ENCODE peak calls at places on chromosomes 13 and 19, in four cellular contexts. R is mucosa of descending colon, W is omental fat pad, F is breast epithelium. Q is an unnamed sample.

GRCh38 chr13:39468306-39468705 is 134.7 kb downstream of the LHFPL6 start:
- DNase-seq in W (no peak), F (no peak), R (no peak), Q (no peak)

GRCh38 chr13:40776681-40777165 is 5.7 kb upstream of the MRPS31 start:
- DNase-seq in F (no peak), W (no peak), R (no peak), Q (peak)

GRCh38 chr19:49861127-49861526 is 6.2 kb downstream of the PNKP start:
- DNase-seq in R (peak), F (no peak), W (no peak), Q (no peak)

GRCh38 chr13:41130356-41130755 is 2.2 kb downstream of the KBTBD6 start:
- DNase-seq in W (no peak), F (no peak), R (no peak), Q (no peak)

GRCh38 chr13:97640236-97640635 is 206.3 kb downstream of the RAP2A start:
- DNase-seq in W (no peak), F (no peak), R (no peak), Q (no peak)

GRCh38 chr19:28966737-28967401 is 246.1 kb downstream of the UQCRFS1 start:
- DNase-seq in W (no peak), R (no peak), F (no peak), Q (no peak)

GRCh38 chr19:18710986-18711751 is 27.7 kb downstream of the CRTC1 start:
- DNase-seq in R (no peak), F (no peak), W (no peak), Q (no peak)

GRCh38 chr13:111952814-111953213 is 114.1 kb upstream of the SOX1 start:
- DNase-seq in F (no peak), R (no peak), W (no peak), Q (no peak)

GRCh38 chr19:30249911-30250310 is 122.3 kb upstream of the ZNF536 start:
- DNase-seq in W (no peak), F (no peak), R (no peak), Q (no peak)

GRCh38 chr19:11927227-11927626 is 2.3 kb downstream of the ZNF700 start:
- DNase-seq in W (no peak), R (no peak), F (no peak), Q (no peak)

GRCh38 chr19:46350758-46351159 is 3.9 kb downstream of the PPP5C start:
- DNase-seq in W (no peak), R (no peak), F (no peak), Q (peak)

GRCh38 chr19:2334986-2335846 is 6.7 kb downstream of the SPPL2B start:
- DNase-seq in W (no peak), F (no peak), R (no peak), Q (no peak)

GRCh38 chr13:21048901-21049655 is 12.3 kb downstream of the LATS2 start:
- DNase-seq in W (no peak), F (no peak), R (no peak), Q (no peak)

GRCh38 chr13:113838711-113839201 is 25.1 kb downstream of the GAS6 start:
- DNase-seq in W (no peak), F (no peak), R (no peak), Q (no peak)

GRCh38 chr13:113841355-113841653 is 22.6 kb downstream of the GAS6 start:
- DNase-seq in F (no peak), R (no peak), W (no peak), Q (no peak)

GRCh38 chr13:113842336-113843062 is 21.4 kb downstream of the GAS6 start:
- DNase-seq in F (no peak), W (no peak), R (peak), Q (no peak)

GRCh38 chr13:113839536-113840204 is 24.2 kb downstream of the GAS6 start:
- DNase-seq in F (no peak), W (no peak), R (peak), Q (no peak)

GRCh38 chr13:113840541-113841354 is 23.1 kb downstream of the GAS6 start:
- DNase-seq in W (no peak), R (no peak), F (no peak), Q (no peak)
- TF ChIP-seq CTCF in W (no peak), R (no peak), F (no peak), Q (no peak)

DNA sequence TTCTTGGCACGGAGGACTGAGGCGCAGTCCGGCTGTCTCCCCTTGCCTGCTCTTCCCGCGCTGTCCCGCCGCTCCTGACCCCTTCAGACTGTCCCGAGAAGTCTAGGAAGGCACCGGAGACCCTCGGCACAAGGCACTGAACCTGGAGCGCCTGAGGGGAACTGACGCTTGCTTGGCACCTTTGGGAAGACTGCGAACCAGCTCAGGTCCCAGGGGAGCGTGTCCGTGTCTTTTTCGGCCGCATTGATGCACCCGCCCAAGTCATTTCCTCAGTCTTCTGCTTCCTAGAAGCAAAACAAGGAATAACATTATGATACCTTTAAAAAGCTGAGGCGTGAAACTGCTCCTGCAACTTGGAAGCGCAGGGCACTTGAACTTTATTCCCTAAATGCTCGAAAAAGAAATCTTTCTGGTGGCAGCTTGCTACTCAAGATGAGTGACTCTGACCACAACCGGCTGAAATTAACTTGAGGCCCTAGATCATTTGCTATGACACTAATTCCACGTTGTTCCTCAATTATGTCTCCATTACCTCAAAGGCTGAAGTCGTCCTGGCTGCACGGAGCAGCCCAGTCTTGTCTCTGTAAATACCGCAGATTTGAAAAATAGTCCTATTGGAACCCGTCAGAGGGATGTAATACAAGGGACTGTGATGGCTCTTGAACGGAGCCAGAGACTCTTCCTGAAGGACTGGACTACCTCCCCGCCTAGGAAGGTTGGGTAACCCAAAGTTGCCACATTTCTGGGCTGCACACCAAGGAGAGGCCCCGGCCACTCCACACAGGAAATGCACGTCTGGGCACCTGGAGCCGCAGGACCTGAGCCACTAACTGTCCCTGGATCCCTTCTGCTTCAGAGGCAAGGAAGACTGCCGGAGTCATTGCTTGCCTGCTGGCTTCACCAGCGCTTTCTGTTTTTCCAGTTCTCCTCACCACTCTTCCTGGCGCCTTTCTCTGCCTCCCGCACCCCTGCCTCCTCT is 947 bp upstream of the FLT1 start:
- DNase-seq in R (no peak), F (peak), W (no peak), Q (no peak)
- TF ChIP-seq CTCF in R (no peak), F (no peak), W (no peak), Q (no peak)

GRCh38 chr13:73399347-73400216 is 340.8 kb downstream of the KLF5 start:
- DNase-seq in W (no peak), R (no peak), F (no peak), Q (no peak)

GRCh38 chr13:73397486-73398020 is 338.7 kb downstream of the KLF5 start:
- DNase-seq in W (no peak), F (no peak), R (peak), Q (no peak)

GRCh38 chr13:73404581-73404980 is 345.8 kb downstream of the KLF5 start:
- DNase-seq in W (no peak), R (no peak), F (no peak), Q (no peak)

GRCh38 chr13:73403362-73404150 is 344.8 kb downstream of the KLF5 start:
- DNase-seq in F (no peak), R (no peak), W (no peak), Q (no peak)

GRCh38 chr13:73401769-73402168 is 343.0 kb downstream of the KLF5 start:
- DNase-seq in R (no peak), F (no peak), W (no peak), Q (no peak)
- TF ChIP-seq CTCF in R (no peak), F (no peak), W (no peak), Q (no peak)

DNA sequence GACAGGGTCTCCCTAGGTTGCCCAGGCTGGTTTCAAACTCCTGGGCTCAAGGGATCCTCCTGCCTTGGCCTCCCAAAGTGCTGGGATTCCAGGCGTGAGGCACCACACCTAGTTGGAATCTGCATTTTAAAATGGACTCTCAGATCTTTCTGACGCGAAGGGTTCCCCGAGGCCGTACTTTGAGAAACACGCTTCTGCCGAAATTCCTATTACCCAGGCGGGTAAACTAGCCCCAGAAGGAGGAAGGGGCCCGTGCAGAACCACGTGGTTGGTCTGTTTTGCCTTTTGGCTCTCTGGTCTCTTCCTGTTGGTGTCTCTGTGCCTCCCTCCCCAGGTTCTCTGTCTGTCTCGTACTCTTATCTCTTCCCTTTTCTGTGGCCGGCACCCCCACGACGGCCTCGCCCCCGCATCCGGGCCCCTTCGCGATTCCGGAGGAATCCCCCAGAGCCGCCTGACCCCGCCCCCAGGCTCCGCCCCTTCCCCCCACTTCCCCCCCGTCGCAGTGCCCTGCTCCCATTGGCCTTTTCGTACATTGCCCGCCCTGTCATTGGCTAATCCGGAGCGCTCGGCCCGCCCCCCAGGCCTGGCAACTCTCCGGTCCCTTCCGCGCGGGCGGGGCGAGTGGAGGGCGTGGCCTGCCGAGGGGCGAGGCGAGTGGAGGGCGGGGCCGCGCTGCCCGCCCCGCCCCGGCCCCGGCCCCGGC is at the start of gene TNFAIP8L1:
- DNase-seq in R (peak), W (peak), F (peak), Q (peak)
- TF ChIP-seq CTCF in R (no peak), W (no peak), F (no peak), Q (no peak)

GRCh38 chr19:42410371-42410770 is 16.8 kb downstream of the LIPE start:
- DNase-seq in W (no peak), R (no peak), F (no peak), Q (no peak)
- TF ChIP-seq CTCF in W (no peak), R (no peak), F (no peak), Q (no peak)

GRCh38 chr19:10419200-10419645 is 1.1 kb upstream of the PDE4A start:
- DNase-seq in W (no peak), F (no peak), R (no peak), Q (peak)

GRCh38 chr19:10419646-10420443 is 493 bp upstream of the PDE4A start:
- DNase-seq in W (no peak), F (no peak), R (no peak), Q (no peak)

GRCh38 chr19:10421240-10421948 is 1.1 kb downstream of the PDE4A start:
- DNase-seq in F (no peak), R (no peak), W (no peak), Q (no peak)

GRCh38 chr19:10421981-10422461 is 1.7 kb downstream of the PDE4A start:
- DNase-seq in W (no peak), F (no peak), R (no peak), Q (no peak)

GRCh38 chr19:10420444-10421239 is at the start of gene PDE4A:
- DNase-seq in F (no peak), W (no peak), R (peak), Q (peak)
- TF ChIP-seq CTCF in F (no peak), W (no peak), R (no peak), Q (peak)

GRCh38 chr19:33064117-33064777 is 441 bp downstream of the RHPN2 start:
- DNase-seq in W (no peak), R (peak), F (no peak), Q (no peak)
- TF ChIP-seq CTCF in W (no peak), R (peak), F (no peak), Q (no peak)

GRCh38 chr19:51901860-51902259 is 3.0 kb downstream of the ZNF649 start:
- DNase-seq in W (no peak), R (no peak), F (no peak), Q (no peak)

GRCh38 chr19:51903192-51903591 is 1.6 kb downstream of the ZNF649 start:
- DNase-seq in F (no peak), R (no peak), W (no peak), Q (no peak)

DNA sequence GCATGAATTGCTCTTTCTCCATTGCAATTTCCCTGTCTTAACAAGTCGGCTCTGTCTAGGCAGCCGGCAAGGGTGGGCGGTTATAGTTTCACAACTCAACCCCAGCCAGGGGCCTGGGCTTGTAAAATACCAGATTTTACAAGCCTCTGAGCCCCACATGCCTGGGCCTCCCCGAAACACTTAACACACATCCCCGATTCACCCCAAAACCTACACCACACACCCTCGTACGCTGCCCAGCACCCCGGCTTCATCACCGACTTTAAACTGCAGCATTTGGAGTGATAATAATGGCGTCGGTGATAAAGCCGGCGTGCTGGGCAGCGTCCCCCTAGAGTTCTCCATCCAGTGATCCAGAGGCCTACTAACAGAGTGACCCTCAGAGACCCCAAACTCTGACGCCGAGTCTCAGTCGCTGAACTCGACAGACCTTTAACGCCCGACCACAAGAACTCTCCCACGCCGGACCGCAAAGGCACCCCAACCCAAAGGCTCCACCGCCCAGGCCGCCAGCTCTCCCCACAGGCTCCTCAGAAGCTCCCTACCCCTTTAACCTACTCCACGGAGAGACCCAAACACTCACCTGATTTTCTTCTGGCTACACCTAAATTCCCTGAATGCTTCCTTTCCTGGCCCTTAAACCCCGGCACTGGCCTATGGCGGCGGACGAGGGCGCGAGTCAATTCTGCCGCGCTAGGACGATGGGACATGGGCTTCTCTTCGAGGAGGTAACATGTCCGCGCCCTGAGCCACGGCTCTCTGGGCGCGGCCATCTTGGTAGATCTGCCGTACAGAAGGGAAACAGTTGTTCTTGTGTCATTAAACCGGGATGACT is at the start of gene ZNF649:
- DNase-seq in F (peak), R (peak), W (no peak), Q (peak)
- TF ChIP-seq CTCF in F (no peak), R (no peak), W (no peak), Q (no peak)

GRCh38 chr13:28528848-28529247 is 33.9 kb upstream of the FLT1 start:
- DNase-seq in F (no peak), W (no peak), R (no peak), Q (no peak)
- TF ChIP-seq CTCF in F (no peak), W (no peak), R (no peak), Q (no peak)

DNA sequence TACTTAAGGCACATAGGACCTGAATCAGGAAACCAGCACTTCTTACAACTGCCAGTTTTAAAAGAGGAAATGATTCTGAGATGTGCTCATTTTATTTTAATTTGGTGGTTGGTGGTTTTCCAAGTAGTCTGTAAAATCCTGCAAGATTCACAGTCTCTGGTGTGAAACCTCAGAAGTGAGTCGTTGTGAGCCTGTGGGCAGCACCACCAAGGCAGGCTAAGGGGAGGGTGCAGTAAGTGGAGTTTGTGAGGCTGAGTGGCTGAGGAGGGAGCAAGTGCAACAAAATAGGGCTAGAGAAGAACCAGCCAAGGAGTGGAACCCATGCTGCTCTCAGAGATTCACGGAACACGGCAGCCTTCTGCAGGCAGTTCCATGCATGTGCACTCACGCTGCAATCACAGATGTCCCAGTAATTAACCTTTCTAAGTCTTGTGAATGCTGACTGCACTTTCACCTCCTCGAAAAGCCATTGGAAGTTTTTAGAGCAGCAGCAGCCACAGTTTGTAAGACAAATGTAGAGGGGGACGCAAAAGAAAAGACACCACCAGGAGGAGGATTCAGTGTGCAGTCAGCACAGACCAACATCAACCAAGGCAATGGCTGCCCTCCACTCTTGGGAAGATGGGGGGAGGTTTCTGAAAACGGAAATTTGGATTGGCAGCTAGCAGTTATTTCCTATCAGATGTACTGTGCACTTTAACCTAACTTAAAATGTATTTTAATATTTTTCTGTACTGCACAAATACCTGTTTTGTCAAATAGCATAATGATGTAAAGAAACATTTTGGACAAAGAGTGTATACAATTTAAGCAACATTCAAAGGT is 44.9 kb downstream of the ESD start:
- DNase-seq in R (no peak), F (no peak), W (no peak), Q (peak)
- TF ChIP-seq CTCF in R (no peak), F (no peak), W (no peak), Q (no peak)